ENCODE peak calls at places on chromosomes 11 and 22, in seven cellular contexts. S is RWPE2, A is astrocyte, M is cardiac muscle cell, R is body of pancreas, B is suprapubic skin, H is IMR-90. F is an unnamed sample. For H3K36me3, the result is how much of the 10 kb centered on the place peaks cover.

GRCh38 chr22:26496456-26496855 is 12.8 kb downstream of the SRRD start:
- DNase-seq in R (no peak), S (no peak), H (no peak), A (peak), M (no peak), B (no peak), F (no peak)

GRCh38 chr22:26464312-26464711 is 19.3 kb downstream of the HPS4 start:
- DNase-seq in A (no peak), R (peak), S (no peak), M (peak), B (no peak), H (no peak), F (no peak)

GRCh38 chr11:64864135-64864472 is 14.3 kb downstream of the EHD1 start:
- DNase-seq in M (no peak), A (no peak), S (no peak), R (no peak), B (no peak), H (no peak), F (no peak)

GRCh38 chr11:11620251-11620965 is 1.4 kb downstream of the GALNT18 start:
- DNase-seq in A (no peak), H (peak), M (no peak), R (peak), B (no peak), S (peak), F (no peak)

GRCh38 chr11:3010004-3010403 is 17.9 kb upstream of the NAP1L4 start:
- DNase-seq in M (no peak), S (no peak), B (no peak), A (no peak), H (no peak), R (no peak), F (no peak)

GRCh38 chr11:134624166-134624920 is 212.3 kb upstream of the B3GAT1 start:
- DNase-seq in M (no peak), S (no peak), H (no peak), R (no peak), A (no peak), B (no peak), F (no peak)

GRCh38 chr11:77457340-77457739 is 16.6 kb downstream of the PAK1 start:
- DNase-seq in B (no peak), R (no peak), A (no peak), S (no peak), H (no peak), M (no peak), F (no peak)

GRCh38 chr22:33210129-33210784 is 152.1 kb upstream of the SYN3 start:
- DNase-seq in R (peak), H (peak), A (no peak), S (no peak), B (no peak), M (peak), F (peak)

GRCh38 chr11:92845390-92846185 is 123.9 kb upstream of the MTNR1B start:
- DNase-seq in H (no peak), S (no peak), A (no peak), B (no peak), M (no peak), R (no peak), F (no peak)

GRCh38 chr11:1655168-1656060 is 25.8 kb downstream of the KRTAP5-5 start:
- DNase-seq in B (peak), M (no peak), R (no peak), S (no peak), H (no peak), A (no peak), F (no peak)

GRCh38 chr11:11996321-11997174 is 11.9 kb downstream of the DKK3 start:
- DNase-seq in M (no peak), A (no peak), B (peak), S (no peak), R (no peak), H (no peak), F (no peak)

GRCh38 chr11:58629857-58630256 is 7.4 kb downstream of the CNTF start:
- DNase-seq in A (peak), H (peak), M (peak), S (no peak), B (no peak), R (peak), F (peak)

GRCh38 chr11:32099516-32099915 is 8.6 kb downstream of the RCN1 start:
- DNase-seq in H (no peak), A (no peak), B (no peak), S (no peak), M (no peak), R (no peak), F (no peak)

GRCh38 chr22:20438066-20438677 is 547 bp upstream of the SCARF2 start:
- DNase-seq in M (peak), B (peak), R (no peak), H (peak), A (peak), S (peak), F (no peak)

GRCh38 chr11:57779275-57779674 is 17.7 kb downstream of the CTNND1 start:
- DNase-seq in A (peak), M (peak), H (peak), R (peak), S (no peak), B (no peak), F (no peak)

DNA sequence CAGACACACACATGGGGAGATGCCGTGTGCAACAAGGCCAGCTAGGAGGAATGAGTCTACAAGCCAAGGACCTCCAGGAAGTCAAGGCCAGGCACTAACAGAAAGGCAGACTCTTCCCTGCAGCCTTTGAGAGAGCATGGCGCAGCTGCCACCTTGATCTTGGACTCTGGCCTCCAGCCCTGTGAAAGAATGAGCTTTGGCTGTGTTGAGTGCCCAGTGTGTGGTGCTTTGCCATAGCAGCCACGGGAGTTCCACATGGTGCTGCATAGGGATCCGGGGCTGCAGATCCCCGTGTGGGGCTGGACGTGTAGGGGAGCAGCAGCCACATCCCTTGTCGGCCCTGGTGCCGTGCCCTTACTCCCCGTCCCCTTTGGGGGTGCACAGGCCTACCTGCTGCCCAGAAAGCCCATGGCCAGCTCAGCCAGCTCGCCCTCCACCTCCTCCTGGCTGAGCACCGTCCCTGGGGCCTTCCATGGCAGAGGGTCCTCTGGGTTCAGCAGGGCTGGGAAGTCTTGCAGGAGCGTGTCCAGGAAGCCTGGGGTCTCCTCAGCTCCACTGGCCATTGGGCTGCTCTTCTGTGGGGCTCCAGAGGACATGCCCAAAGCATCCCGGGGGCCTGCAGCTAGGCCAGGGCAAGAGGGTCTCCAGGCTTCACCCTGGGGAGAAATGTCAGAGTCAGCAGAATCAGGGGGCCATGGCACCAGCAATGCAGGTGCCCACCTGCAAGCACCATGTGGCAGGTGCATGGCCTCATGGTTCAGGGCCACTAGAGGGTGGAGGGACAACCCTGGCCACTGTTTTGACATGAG is 7.0 kb downstream of the PPM1F start:
- DNase-seq in S (no peak), A (no peak), B (no peak), M (no peak), R (no peak), H (no peak), F (no peak)
- H3K27ac ChIP-seq in S (no peak), A (no peak), B (peak), M (no peak), R (no peak), H (no peak), F (no peak)

GRCh38 chr11:13261600-13262061 is 16.0 kb upstream of the BMAL1 start:
- DNase-seq in R (no peak), A (peak), M (peak), B (no peak), H (peak), S (no peak), F (no peak)
- H3K4me3 ChIP-seq in R (no peak), A (peak), M (no peak), B (no peak), H (no peak), S (no peak), F (no peak)

GRCh38 chr22:45199723-45200122 is 36.0 kb downstream of the NUP50 start:
- DNase-seq in A (no peak), H (no peak), R (no peak), M (no peak), B (no peak), S (no peak), F (no peak)

GRCh38 chr22:45198463-45198795 is 34.7 kb downstream of the NUP50 start:
- DNase-seq in S (no peak), M (no peak), B (no peak), H (no peak), R (no peak), A (no peak), F (no peak)

GRCh38 chr22:45201678-45202332 is 38.1 kb downstream of the NUP50 start:
- DNase-seq in B (no peak), S (no peak), A (peak), R (no peak), M (peak), H (peak), F (no peak)

GRCh38 chr22:45200862-45201511 is 37.3 kb downstream of the NUP50 start:
- DNase-seq in B (no peak), A (peak), S (no peak), H (peak), R (no peak), M (peak), F (no peak)

DNA sequence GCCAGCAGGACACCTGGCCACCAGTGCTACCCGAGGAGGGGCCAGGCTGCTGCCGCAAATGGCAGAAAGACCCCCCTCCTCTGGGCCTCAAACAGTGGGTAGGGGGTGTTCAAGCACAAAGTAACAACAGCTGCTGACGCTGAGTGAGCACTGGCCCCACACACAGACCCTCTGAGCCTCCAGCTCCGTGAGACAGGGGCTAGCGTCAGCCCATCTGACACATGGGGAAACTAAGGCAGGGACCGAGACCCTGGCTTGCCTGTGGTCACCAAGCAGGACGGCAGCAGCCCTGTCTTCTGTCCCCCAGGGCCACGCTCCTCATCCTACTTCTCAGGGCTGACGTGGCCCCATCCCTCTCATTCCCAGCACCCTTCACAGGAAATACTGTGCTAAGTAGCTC is 36.5 kb downstream of the NUP50 start:
- DNase-seq in S (no peak), M (no peak), R (no peak), A (no peak), B (no peak), H (no peak), F (no peak)
- H3K36me3 ChIP-seq in S (under half), M (under half), R (under half), A (under half), B (half or more), H (half or more), F (under half)

DNA sequence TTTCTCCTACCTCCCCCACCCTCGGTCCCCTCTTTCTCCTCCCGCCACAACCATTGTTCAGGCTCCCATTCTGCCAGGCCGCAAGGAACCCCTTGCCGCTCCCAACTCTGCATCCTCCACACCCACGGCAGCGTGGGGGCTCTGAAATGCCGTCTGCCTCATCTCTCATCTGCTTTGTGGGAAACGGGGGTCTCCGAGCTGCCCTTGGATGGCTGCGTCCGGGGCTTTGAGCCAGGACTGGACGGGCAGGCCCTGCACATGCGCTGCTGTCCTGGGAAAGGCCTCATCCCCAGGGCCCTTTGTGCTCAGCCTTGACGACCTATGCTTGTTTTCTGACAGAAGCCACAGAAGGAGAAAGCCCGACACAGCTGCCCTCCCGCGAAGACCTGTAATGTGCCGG is 8.5 kb downstream of the CRELD2 start:
- DNase-seq in A (no peak), H (no peak), S (no peak), R (no peak), M (no peak), B (no peak), F (no peak)
- H3K27ac ChIP-seq in A (no peak), H (no peak), S (no peak), R (no peak), M (no peak), B (no peak), F (no peak)

DNA sequence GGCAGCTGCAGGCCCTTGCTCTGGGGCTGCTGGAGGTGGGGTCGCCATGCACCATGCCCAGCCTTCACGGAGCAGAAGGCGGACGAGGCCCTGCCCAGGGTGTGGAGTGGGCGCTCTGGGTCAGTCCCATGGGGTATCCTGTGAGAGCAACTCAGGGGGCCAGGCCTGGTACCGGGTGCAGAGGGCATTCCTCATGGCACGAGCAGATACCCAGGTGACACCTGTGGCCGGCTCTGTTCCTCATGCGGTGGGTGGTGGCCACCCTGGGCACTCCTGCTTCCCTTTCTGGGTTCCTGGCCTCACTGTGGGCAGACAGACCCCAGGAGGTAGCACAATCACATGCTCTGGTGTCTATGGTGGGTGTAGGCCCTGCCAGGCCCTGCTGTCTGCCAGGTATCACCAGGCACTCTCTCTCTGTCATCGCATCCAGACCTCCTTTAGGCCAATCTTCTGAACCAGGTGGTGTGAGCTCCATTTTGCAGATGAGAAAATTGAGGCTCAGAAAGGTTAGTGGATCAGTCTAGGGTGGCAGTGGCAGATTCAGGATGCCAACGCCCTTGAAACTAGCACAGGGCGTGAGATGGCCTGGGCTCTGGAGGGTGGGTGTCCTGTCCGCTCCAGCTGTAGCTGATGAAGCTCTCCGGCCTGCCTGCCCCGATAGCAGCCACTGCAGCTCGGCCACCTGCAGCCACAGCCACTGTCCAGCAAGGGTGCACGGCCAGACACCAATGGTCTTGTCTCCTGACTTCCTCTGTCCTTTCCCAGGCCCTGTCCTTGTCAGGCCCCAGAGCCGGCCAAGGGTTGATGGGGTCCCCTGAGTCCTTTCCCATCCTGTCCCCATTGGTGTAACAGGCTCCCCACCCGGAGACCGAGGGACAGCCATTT is 15.1 kb downstream of the DGKZ start:
- DNase-seq in S (no peak), M (no peak), B (no peak), H (no peak), R (no peak), A (no peak), F (no peak)
- H3K4me3 ChIP-seq in S (no peak), M (no peak), B (peak), H (no peak), R (no peak), A (no peak), F (no peak)

GRCh38 chr22:30336752-30337460 is 10.2 kb upstream of the TBC1D10A start:
- DNase-seq in H (no peak), M (no peak), B (no peak), S (no peak), A (no peak), R (no peak), F (no peak)
- H3K36me3 ChIP-seq in H (half or more), M (half or more), B (half or more), S (half or more), A (half or more), R (half or more), F (half or more)

DNA sequence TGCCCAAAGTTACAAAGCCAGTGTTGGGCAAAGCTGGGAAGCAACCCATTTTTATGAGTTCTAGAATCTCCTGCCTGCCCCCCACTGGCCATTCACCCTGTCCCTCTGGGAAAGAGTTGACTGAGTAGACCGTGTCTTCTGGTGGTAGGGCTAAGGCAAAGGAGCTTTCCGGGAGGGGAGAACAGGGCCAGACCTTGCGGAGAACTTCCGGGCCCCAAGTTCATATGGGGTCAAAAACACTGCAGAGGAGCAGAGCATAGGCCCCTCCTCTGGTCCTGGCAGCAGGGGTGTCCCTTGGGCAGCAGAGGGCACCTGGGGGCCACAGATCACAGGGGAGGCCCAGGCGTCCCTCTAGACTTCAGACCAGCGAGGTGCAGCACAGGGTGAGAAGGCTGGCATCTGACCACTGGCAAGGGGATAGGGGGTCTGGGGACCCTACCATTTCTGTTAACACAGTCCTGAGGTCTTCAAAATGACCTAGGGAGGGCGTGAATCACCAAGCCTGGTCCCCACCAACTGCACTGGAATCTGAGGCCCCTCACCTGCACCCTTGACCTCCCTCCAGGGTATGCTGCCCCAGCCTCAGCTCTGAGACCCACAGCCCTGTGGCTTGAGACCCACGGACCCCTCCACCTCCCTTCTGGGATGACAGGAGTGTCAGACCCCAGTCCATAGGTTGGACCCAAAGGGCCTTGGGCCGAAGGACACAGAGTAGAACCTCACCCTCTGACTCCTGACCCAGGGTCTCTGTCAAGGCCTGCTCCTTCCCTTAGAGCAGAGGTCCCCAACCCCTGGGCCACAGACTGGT is 1.3 kb upstream of the ARAP1 start:
- DNase-seq in H (no peak), B (no peak), M (no peak), A (no peak), S (no peak), R (no peak), F (no peak)
- H3K27ac ChIP-seq in H (no peak), B (no peak), M (no peak), A (no peak), S (peak), R (no peak), F (no peak)

GRCh38 chr11:128840783-128841182 is 26.3 kb downstream of the KCNJ1 start:
- DNase-seq in R (no peak), A (no peak), B (no peak), S (no peak), H (no peak), M (no peak), F (no peak)
- H3K4me3 ChIP-seq in R (no peak), A (no peak), B (no peak), S (no peak), H (no peak), M (no peak), F (no peak)

GRCh38 chr11:27200779-27201453 is 160.3 kb downstream of the BBOX1 start:
- DNase-seq in S (no peak), R (no peak), A (no peak), B (no peak), H (no peak), M (no peak), F (no peak)

GRCh38 chr11:27204527-27204926 is 158.5 kb downstream of the CCDC34 start:
- DNase-seq in M (no peak), H (no peak), S (no peak), R (peak), B (no peak), A (no peak), F (no peak)

GRCh38 chr11:27205269-27205668 is 157.7 kb downstream of the CCDC34 start:
- DNase-seq in B (no peak), R (no peak), H (no peak), S (no peak), M (no peak), A (no peak), F (no peak)

GRCh38 chr11:27203077-27203476 is 159.9 kb downstream of the CCDC34 start:
- DNase-seq in B (no peak), A (no peak), H (no peak), S (no peak), M (no peak), R (no peak), F (no peak)

GRCh38 chr11:27201454-27202302 is 161.1 kb downstream of the BBOX1 start:
- DNase-seq in S (peak), A (peak), H (peak), B (peak), M (peak), R (peak), F (no peak)
- H3K36me3 ChIP-seq in S (under half), A (under half), H (under half), B (under half), M (under half), R (under half), F (under half)